ENCODE peak calls at places on chromosomes 2 and 18, in four cellular contexts. D is hepatic stellate cell, S is NCI-H1105, M is Daoy. Y is an unnamed sample.

GRCh38 chr2:118986733-118987132 is 44.7 kb downstream of the MARCO start:
- DNase-seq in S (no peak), D (no peak), M (no peak), Y (no peak)

GRCh38 chr2:202564226-202564625 is 70.5 kb upstream of the FAM117B start:
- DNase-seq in M (no peak), S (no peak), D (no peak), Y (no peak)

GRCh38 chr18:1760901-1761300 is 810.4 kb downstream of the METTL4 start:
- DNase-seq in M (no peak), D (no peak), S (no peak), Y (no peak)

GRCh38 chr18:70289351-70290330 is 796 bp downstream of the SOCS6 start:
- DNase-seq in S (no peak), D (peak), M (peak), Y (peak)

GRCh38 chr2:52805901-52806410 is 961.6 kb upstream of the CHAC2 start:
- DNase-seq in M (no peak), D (no peak), S (no peak), Y (no peak)

GRCh38 chr18:79862562-79862961 is 64.8 kb downstream of the KCNG2 start:
- DNase-seq in S (no peak), M (no peak), D (no peak), Y (no peak)

GRCh38 chr2:25103287-25103871 is 61.5 kb downstream of the EFR3B start:
- DNase-seq in D (peak), M (peak), S (no peak), Y (peak)

GRCh38 chr2:98086491-98087446 is at the start of gene VWA3B:
- DNase-seq in M (peak), S (peak), D (peak), Y (peak)

GRCh38 chr2:198056836-198057235 is 252.4 kb downstream of the PLCL1 start:
- DNase-seq in M (no peak), S (no peak), D (no peak), Y (no peak)

GRCh38 chr2:74876081-74876886 is 42.4 kb downstream of the HK2 start:
- DNase-seq in S (peak), M (peak), D (peak), Y (peak)

GRCh38 chr2:61733563-61733962 is 120.3 kb downstream of the FAM161A start:
- DNase-seq in D (no peak), M (peak), S (no peak), Y (no peak)

GRCh38 chr18:43115076-43116035 is at the start of gene RIT2:
- DNase-seq in M (no peak), D (no peak), S (no peak), Y (no peak)

GRCh38 chr2:1517786-1518500 is 104.7 kb downstream of the TPO start:
- DNase-seq in M (no peak), S (no peak), D (no peak), Y (no peak)